ENCODE peak calls at places on chromosomes 3 and 15, in five cellular contexts. One of them, this sample, is unnamed.

GRCh38 chr3:132203889-132204596 is 113.2 kb upstream of the ACP3 start:
- DNase-seq in MM.1S: no peak
- DNase-seq in ureter: no peak
- DNase-seq in GDM1: no peak
- DNase-seq in brain microvascular endothelial cell: no peak
- DNase-seq in this sample: no peak

GRCh38 chr15:29740692-29741311 is 81.5 kb downstream of the TJP1 start:
- DNase-seq in MM.1S: peak; percentile 70
- DNase-seq in ureter: no peak
- DNase-seq in GDM1: no peak
- DNase-seq in brain microvascular endothelial cell: no peak
- DNase-seq in this sample: no peak

GRCh38 chr3:138348107-138348949 is at the start of gene MRAS:
- DNase-seq in MM.1S: peak; percentile 29
- DNase-seq in ureter: peak; percentile 73
- DNase-seq in GDM1: no peak
- DNase-seq in brain microvascular endothelial cell: peak; percentile 46
- DNase-seq in this sample: no peak

GRCh38 chr3:107958151-107958550 is 132.7 kb downstream of the CD47 start:
- DNase-seq in MM.1S: no peak
- DNase-seq in ureter: no peak
- DNase-seq in GDM1: no peak
- DNase-seq in brain microvascular endothelial cell: no peak
- DNase-seq in this sample: no peak

GRCh38 chr3:58996730-58997129 is 53.1 kb downstream of the CFAP20DC start:
- DNase-seq in MM.1S: no peak
- DNase-seq in ureter: no peak
- DNase-seq in GDM1: no peak
- DNase-seq in brain microvascular endothelial cell: no peak
- DNase-seq in this sample: no peak

GRCh38 chr3:119034256-119035013 is at the start of gene IGSF11:
- DNase-seq in MM.1S: peak; percentile 85
- DNase-seq in ureter: peak; percentile 55
- DNase-seq in GDM1: peak; percentile 8
- DNase-seq in brain microvascular endothelial cell: peak; percentile 22
- DNase-seq in this sample: no peak

GRCh38 chr15:78810377-78811123 is 714 bp downstream of the ADAMTS7 start:
- DNase-seq in MM.1S: no peak
- DNase-seq in ureter: peak; percentile 62
- DNase-seq in GDM1: no peak
- DNase-seq in brain microvascular endothelial cell: peak; percentile 11
- DNase-seq in this sample: no peak

GRCh38 chr3:155631323-155632019 is 113.4 kb downstream of the PLCH1 start:
- DNase-seq in MM.1S: no peak
- DNase-seq in ureter: no peak
- DNase-seq in GDM1: no peak
- DNase-seq in brain microvascular endothelial cell: no peak
- DNase-seq in this sample: no peak

GRCh38 chr15:80850941-80851451 is 71.8 kb downstream of the CEMIP start:
- DNase-seq in MM.1S: no peak
- DNase-seq in ureter: no peak
- DNase-seq in GDM1: no peak
- DNase-seq in brain microvascular endothelial cell: no peak
- DNase-seq in this sample: no peak

GRCh38 chr3:43378066-43378935 is 92.0 kb downstream of the SNRK start:
- DNase-seq in MM.1S: peak; percentile 62
- DNase-seq in ureter: no peak
- DNase-seq in GDM1: no peak
- DNase-seq in brain microvascular endothelial cell: peak; percentile 36
- DNase-seq in this sample: no peak

GRCh38 chr3:196274585-196274984 is 12.9 kb downstream of the PCYT1A start:
- DNase-seq in MM.1S: peak; percentile 94
- DNase-seq in ureter: no peak
- DNase-seq in GDM1: no peak
- DNase-seq in brain microvascular endothelial cell: peak; percentile 47
- DNase-seq in this sample: no peak

GRCh38 chr3:106333911-106334618 is 465.3 kb upstream of the CBLB start:
- DNase-seq in MM.1S: no peak
- DNase-seq in ureter: no peak
- DNase-seq in GDM1: no peak
- DNase-seq in brain microvascular endothelial cell: peak; percentile 72
- DNase-seq in this sample: no peak

GRCh38 chr3:123303976-123304560 is 102.3 kb downstream of the SEC22A start:
- DNase-seq in MM.1S: no peak
- DNase-seq in ureter: no peak
- DNase-seq in GDM1: no peak
- DNase-seq in brain microvascular endothelial cell: no peak
- DNase-seq in this sample: no peak

GRCh38 chr3:175146258-175146657 is 287.1 kb downstream of the NAALADL2 start:
- DNase-seq in MM.1S: peak; percentile 27
- DNase-seq in ureter: no peak
- DNase-seq in GDM1: no peak
- DNase-seq in brain microvascular endothelial cell: peak; percentile 27
- DNase-seq in this sample: no peak